ENCODE peak calls at places on chromosomes 2 and 18, in nine cellular contexts. One of them, this sample, is unnamed.

GRCh38 chr2:134275058-134275862 is 21.4 kb downstream of the MGAT5 start:
- DNase-seq in breast epithelium: no peak
- DNase-seq in kidney epithelial cell: no peak
- DNase-seq in CD8-positive, alpha-beta T cell: no peak
- DNase-seq in lower lobe of right lung: no peak
- DNase-seq in HL-60: no peak
- DNase-seq in colonic mucosa: no peak
- DNase-seq in thoracic aorta: no peak
- DNase-seq in GM23338: no peak
- DNase-seq in this sample: no peak

GRCh38 chr2:3338360-3338759 is 39.3 kb downstream of the EIPR1 start:
- DNase-seq in breast epithelium: no peak
- DNase-seq in thoracic aorta: no peak
- DNase-seq in HL-60: no peak
- DNase-seq in colonic mucosa: no peak
- DNase-seq in CD8-positive, alpha-beta T cell: no peak
- DNase-seq in GM23338: no peak
- DNase-seq in lower lobe of right lung: no peak
- DNase-seq in kidney epithelial cell: no peak
- DNase-seq in this sample: no peak

GRCh38 chr2:54212456-54212855 is 43.6 kb downstream of the TSPYL6 start:
- DNase-seq in CD8-positive, alpha-beta T cell: no peak
- DNase-seq in thoracic aorta: no peak
- DNase-seq in GM23338: no peak
- DNase-seq in lower lobe of right lung: no peak
- DNase-seq in breast epithelium: no peak
- DNase-seq in colonic mucosa: no peak
- DNase-seq in kidney epithelial cell: peak; percentile 88
- DNase-seq in HL-60: no peak
- DNase-seq in this sample: no peak

GRCh38 chr2:169354244-169354643 is 8.1 kb downstream of the LRP2 start:
- DNase-seq in breast epithelium: no peak
- DNase-seq in CD8-positive, alpha-beta T cell: no peak
- DNase-seq in GM23338: no peak
- DNase-seq in HL-60: no peak
- DNase-seq in thoracic aorta: no peak
- DNase-seq in kidney epithelial cell: no peak
- DNase-seq in colonic mucosa: no peak
- DNase-seq in lower lobe of right lung: no peak
- DNase-seq in this sample: no peak

GRCh38 chr18:62030091-62030985 is 137.5 kb upstream of the RNF152 start:
- DNase-seq in kidney epithelial cell: no peak
- DNase-seq in HL-60: no peak
- DNase-seq in breast epithelium: no peak
- DNase-seq in thoracic aorta: no peak
- DNase-seq in lower lobe of right lung: no peak
- DNase-seq in colonic mucosa: no peak
- DNase-seq in GM23338: no peak
- DNase-seq in CD8-positive, alpha-beta T cell: no peak
- DNase-seq in this sample: no peak

GRCh38 chr2:165990846-165991245 is 37.3 kb upstream of the TTC21B start:
- DNase-seq in HL-60: no peak
- DNase-seq in breast epithelium: no peak
- DNase-seq in kidney epithelial cell: no peak
- DNase-seq in GM23338: no peak
- DNase-seq in thoracic aorta: no peak
- DNase-seq in lower lobe of right lung: no peak
- DNase-seq in CD8-positive, alpha-beta T cell: no peak
- DNase-seq in colonic mucosa: no peak
- DNase-seq in this sample: no peak

GRCh38 chr2:173934895-173935294 is 30.3 kb downstream of the SP3 start:
- DNase-seq in breast epithelium: no peak
- DNase-seq in HL-60: no peak
- DNase-seq in kidney epithelial cell: no peak
- DNase-seq in GM23338: no peak
- DNase-seq in thoracic aorta: no peak
- DNase-seq in colonic mucosa: no peak
- DNase-seq in lower lobe of right lung: no peak
- DNase-seq in CD8-positive, alpha-beta T cell: no peak
- DNase-seq in this sample: no peak

GRCh38 chr2:172021955-172022354 is 22.2 kb downstream of the METAP1D start:
- DNase-seq in breast epithelium: no peak
- DNase-seq in lower lobe of right lung: no peak
- DNase-seq in CD8-positive, alpha-beta T cell: no peak
- DNase-seq in kidney epithelial cell: no peak
- DNase-seq in GM23338: peak; percentile 37
- DNase-seq in thoracic aorta: no peak
- DNase-seq in HL-60: no peak
- DNase-seq in colonic mucosa: no peak
- DNase-seq in this sample: peak; percentile 32

GRCh38 chr2:41781082-41781481 is 266.7 kb upstream of the PKDCC start:
- DNase-seq in colonic mucosa: no peak
- DNase-seq in lower lobe of right lung: no peak
- DNase-seq in thoracic aorta: no peak
- DNase-seq in breast epithelium: no peak
- DNase-seq in kidney epithelial cell: no peak
- DNase-seq in CD8-positive, alpha-beta T cell: no peak
- DNase-seq in HL-60: no peak
- DNase-seq in GM23338: no peak
- DNase-seq in this sample: no peak

GRCh38 chr2:55061534-55062344 is 11.5 kb upstream of the RTN4 start:
- DNase-seq in GM23338: no peak
- DNase-seq in breast epithelium: no peak
- DNase-seq in HL-60: no peak
- DNase-seq in kidney epithelial cell: no peak
- DNase-seq in colonic mucosa: no peak
- DNase-seq in thoracic aorta: no peak
- DNase-seq in CD8-positive, alpha-beta T cell: no peak
- DNase-seq in lower lobe of right lung: peak; percentile 68
- DNase-seq in this sample: no peak

GRCh38 chr18:47457614-47458013 is 206.2 kb upstream of the SKOR2 start:
- DNase-seq in breast epithelium: no peak
- DNase-seq in colonic mucosa: peak; percentile 19
- DNase-seq in HL-60: no peak
- DNase-seq in kidney epithelial cell: no peak
- DNase-seq in lower lobe of right lung: no peak
- DNase-seq in thoracic aorta: no peak
- DNase-seq in CD8-positive, alpha-beta T cell: no peak
- DNase-seq in GM23338: no peak
- DNase-seq in this sample: no peak

GRCh38 chr2:132670104-132670960 is at the start of gene LYPD1:
- DNase-seq in colonic mucosa: peak; percentile 25
- DNase-seq in kidney epithelial cell: no peak
- DNase-seq in HL-60: no peak
- DNase-seq in thoracic aorta: no peak
- DNase-seq in breast epithelium: no peak
- DNase-seq in GM23338: peak; percentile 71
- DNase-seq in CD8-positive, alpha-beta T cell: no peak
- DNase-seq in lower lobe of right lung: peak; percentile 46
- DNase-seq in this sample: peak; percentile 47

GRCh38 chr2:172964511-172964910 is 111.1 kb upstream of the MAP3K20 start:
- DNase-seq in kidney epithelial cell: no peak
- DNase-seq in CD8-positive, alpha-beta T cell: no peak
- DNase-seq in GM23338: no peak
- DNase-seq in lower lobe of right lung: no peak
- DNase-seq in thoracic aorta: no peak
- DNase-seq in colonic mucosa: no peak
- DNase-seq in breast epithelium: no peak
- DNase-seq in HL-60: no peak
- DNase-seq in this sample: no peak

GRCh38 chr2:69755862-69756467 is 14.0 kb downstream of the ANXA4 start:
- DNase-seq in lower lobe of right lung: no peak
- DNase-seq in HL-60: no peak
- DNase-seq in breast epithelium: no peak
- DNase-seq in thoracic aorta: no peak
- DNase-seq in CD8-positive, alpha-beta T cell: no peak
- DNase-seq in kidney epithelial cell: peak; percentile 65
- DNase-seq in GM23338: no peak
- DNase-seq in colonic mucosa: peak; percentile 70
- DNase-seq in this sample: no peak

GRCh38 chr2:8986327-8986976 is 17.0 kb downstream of the MBOAT2 start:
- DNase-seq in HL-60: peak; percentile 24
- DNase-seq in thoracic aorta: no peak
- DNase-seq in colonic mucosa: no peak
- DNase-seq in CD8-positive, alpha-beta T cell: no peak
- DNase-seq in kidney epithelial cell: no peak
- DNase-seq in breast epithelium: no peak
- DNase-seq in GM23338: peak; percentile 84
- DNase-seq in lower lobe of right lung: no peak
- DNase-seq in this sample: peak; percentile 31
- TF ChIP-seq CTCF in HL-60: peak; percentile 20
- TF ChIP-seq CTCF in thoracic aorta: no peak
- TF ChIP-seq CTCF in colonic mucosa: no peak
- TF ChIP-seq CTCF in CD8-positive, alpha-beta T cell: no peak
- TF ChIP-seq CTCF in kidney epithelial cell: peak; percentile 20
- TF ChIP-seq CTCF in breast epithelium: no peak
- TF ChIP-seq CTCF in GM23338: peak; percentile 84
- TF ChIP-seq CTCF in lower lobe of right lung: peak; percentile 20
- TF ChIP-seq CTCF in this sample: peak; percentile 55

DNA sequence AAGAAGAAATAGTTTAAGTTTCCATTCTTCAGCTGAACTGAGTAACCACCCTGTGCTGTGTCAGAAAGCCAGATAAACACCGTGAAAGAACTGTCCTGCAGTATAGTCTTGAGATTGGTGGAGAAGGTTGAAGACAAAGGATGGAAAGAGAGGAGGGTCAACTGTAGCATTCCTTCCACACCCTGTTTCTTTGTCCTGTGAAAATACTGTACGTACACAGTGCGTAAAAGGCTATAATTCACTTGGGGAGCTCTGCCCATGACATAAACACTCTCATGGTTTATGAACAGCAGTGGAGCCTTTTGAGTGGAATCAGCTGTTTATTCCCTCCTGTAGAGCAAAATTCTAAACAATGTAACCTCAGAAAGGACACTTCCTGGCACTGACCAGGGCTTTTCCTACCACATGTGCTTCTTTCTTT is 91.7 kb upstream of the FOSL2 start:
- DNase-seq in CD8-positive, alpha-beta T cell: no peak
- DNase-seq in colonic mucosa: no peak
- DNase-seq in GM23338: no peak
- DNase-seq in lower lobe of right lung: no peak
- DNase-seq in kidney epithelial cell: no peak
- DNase-seq in thoracic aorta: no peak
- DNase-seq in HL-60: no peak
- DNase-seq in breast epithelium: no peak
- DNase-seq in this sample: no peak
- H3K4me3 ChIP-seq in CD8-positive, alpha-beta T cell: no peak overlapping the region
- H3K4me3 ChIP-seq in colonic mucosa: no peak overlapping the region
- H3K4me3 ChIP-seq in GM23338: no peak overlapping the region
- H3K4me3 ChIP-seq in lower lobe of right lung: no peak overlapping the region
- H3K4me3 ChIP-seq in kidney epithelial cell: no peak overlapping the region
- H3K4me3 ChIP-seq in thoracic aorta: peak overlapping the region; percentile 0
- H3K4me3 ChIP-seq in HL-60: no peak overlapping the region
- H3K4me3 ChIP-seq in breast epithelium: no peak overlapping the region
- H3K4me3 ChIP-seq in this sample: no peak overlapping the region

DNA sequence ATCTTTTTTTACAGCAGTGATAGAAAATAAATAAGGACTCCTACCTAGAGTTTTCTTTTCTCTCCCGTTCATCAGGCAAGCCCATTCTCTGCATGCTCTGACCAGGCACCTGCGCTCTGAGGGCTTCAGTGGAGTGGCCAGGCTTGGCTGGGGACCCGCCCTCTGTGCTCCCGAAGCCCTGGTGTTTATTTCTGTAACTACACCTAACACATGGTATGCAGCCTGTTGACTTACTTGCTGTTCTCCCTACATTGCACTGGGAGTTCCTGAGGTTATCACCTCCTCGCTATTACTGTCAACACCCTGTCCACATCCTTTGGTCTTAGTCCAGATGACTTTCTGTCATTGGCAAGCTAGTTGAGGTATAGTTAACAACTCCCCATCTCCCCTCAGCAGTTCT is 317.7 kb downstream of the LPIN1 start:
- DNase-seq in thoracic aorta: no peak
- DNase-seq in kidney epithelial cell: no peak
- DNase-seq in colonic mucosa: no peak
- DNase-seq in HL-60: no peak
- DNase-seq in breast epithelium: no peak
- DNase-seq in CD8-positive, alpha-beta T cell: no peak
- DNase-seq in GM23338: peak; percentile 67
- DNase-seq in lower lobe of right lung: no peak
- DNase-seq in this sample: no peak
- TF ChIP-seq CTCF in thoracic aorta: no peak
- TF ChIP-seq CTCF in kidney epithelial cell: no peak
- TF ChIP-seq CTCF in colonic mucosa: no peak
- TF ChIP-seq CTCF in HL-60: no peak
- TF ChIP-seq CTCF in breast epithelium: no peak
- TF ChIP-seq CTCF in CD8-positive, alpha-beta T cell: no peak
- TF ChIP-seq CTCF in GM23338: no peak
- TF ChIP-seq CTCF in lower lobe of right lung: no peak
- TF ChIP-seq CTCF in this sample: peak; percentile 12

GRCh38 chr2:73776869-73777519 is 2.9 kb downstream of the DUSP11 start:
- DNase-seq in colonic mucosa: no peak
- DNase-seq in thoracic aorta: no peak
- DNase-seq in lower lobe of right lung: no peak
- DNase-seq in GM23338: no peak
- DNase-seq in kidney epithelial cell: no peak
- DNase-seq in breast epithelium: no peak
- DNase-seq in CD8-positive, alpha-beta T cell: no peak
- DNase-seq in HL-60: no peak
- DNase-seq in this sample: no peak
- H3K4me3 ChIP-seq in colonic mucosa: no peak overlapping the region
- H3K4me3 ChIP-seq in thoracic aorta: no peak overlapping the region
- H3K4me3 ChIP-seq in lower lobe of right lung: no peak overlapping the region
- H3K4me3 ChIP-seq in GM23338: no peak overlapping the region
- H3K4me3 ChIP-seq in kidney epithelial cell: no peak overlapping the region
- H3K4me3 ChIP-seq in breast epithelium: no peak overlapping the region
- H3K4me3 ChIP-seq in CD8-positive, alpha-beta T cell: no peak overlapping the region
- H3K4me3 ChIP-seq in HL-60: no peak overlapping the region
- H3K4me3 ChIP-seq in this sample: no peak overlapping the region

GRCh38 chr18:7926526-7926925 is 359.4 kb downstream of the PTPRM start:
- DNase-seq in thoracic aorta: no peak
- DNase-seq in GM23338: peak; percentile 74
- DNase-seq in colonic mucosa: no peak
- DNase-seq in CD8-positive, alpha-beta T cell: no peak
- DNase-seq in lower lobe of right lung: no peak
- DNase-seq in HL-60: no peak
- DNase-seq in breast epithelium: no peak
- DNase-seq in kidney epithelial cell: peak; percentile 44
- DNase-seq in this sample: peak; percentile 30
- TF ChIP-seq CTCF in thoracic aorta: no peak
- TF ChIP-seq CTCF in GM23338: peak; percentile 54
- TF ChIP-seq CTCF in colonic mucosa: peak; percentile 16
- TF ChIP-seq CTCF in CD8-positive, alpha-beta T cell: no peak
- TF ChIP-seq CTCF in lower lobe of right lung: no peak
- TF ChIP-seq CTCF in HL-60: no peak
- TF ChIP-seq CTCF in breast epithelium: no peak
- TF ChIP-seq CTCF in kidney epithelial cell: peak; percentile 70
- TF ChIP-seq CTCF in this sample: peak; percentile 49

DNA sequence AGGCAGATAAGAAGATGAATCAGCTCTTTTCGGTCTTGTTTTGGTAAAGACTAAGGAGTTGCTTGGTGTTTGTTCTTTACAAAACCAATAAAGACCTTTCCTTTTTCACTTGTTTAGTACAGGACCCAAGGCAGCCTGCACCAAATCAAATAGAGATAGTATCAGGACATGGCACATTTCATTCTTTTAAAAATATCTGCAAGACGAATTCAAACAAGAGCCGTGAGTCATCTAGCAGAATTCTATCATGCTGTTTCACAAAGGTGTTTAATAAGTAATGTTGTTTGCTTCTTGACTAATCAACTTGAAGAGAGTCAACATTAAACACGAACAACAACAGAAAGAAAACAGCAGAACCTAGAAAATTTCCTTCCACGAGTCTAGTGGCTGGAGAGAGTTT is 102.8 kb upstream of the TTN start:
- DNase-seq in breast epithelium: no peak
- DNase-seq in HL-60: no peak
- DNase-seq in kidney epithelial cell: no peak
- DNase-seq in lower lobe of right lung: no peak
- DNase-seq in colonic mucosa: no peak
- DNase-seq in thoracic aorta: no peak
- DNase-seq in GM23338: no peak
- DNase-seq in CD8-positive, alpha-beta T cell: no peak
- DNase-seq in this sample: no peak
- H3K4me3 ChIP-seq in breast epithelium: no peak overlapping the region
- H3K4me3 ChIP-seq in HL-60: no peak overlapping the region
- H3K4me3 ChIP-seq in kidney epithelial cell: no peak overlapping the region
- H3K4me3 ChIP-seq in lower lobe of right lung: no peak overlapping the region
- H3K4me3 ChIP-seq in colonic mucosa: no peak overlapping the region
- H3K4me3 ChIP-seq in thoracic aorta: no peak overlapping the region
- H3K4me3 ChIP-seq in GM23338: no peak overlapping the region
- H3K4me3 ChIP-seq in CD8-positive, alpha-beta T cell: no peak overlapping the region
- H3K4me3 ChIP-seq in this sample: no peak overlapping the region

This sample was measured in neural progenitor cell.